ENCODE peak calls at places on chromosome 9, in nine cellular contexts. V, Z, W, A, O, S, P, E and G are unnamed samples.

GRCh38 chr9:113556877-113557593 is 93.5 kb downstream of the RGS3 start:
- DNase-seq in O (no peak), E (no peak), W (peak), A (peak), Z (no peak), V (no peak), S (peak), P (peak), G (no peak)

GRCh38 chr9:125272697-125273096 is 11.1 kb downstream of the GAPVD1 start:
- DNase-seq in Z (no peak), V (no peak), O (no peak), P (no peak), A (no peak), E (no peak), W (no peak), S (peak), G (no peak)

GRCh38 chr9:89796606-89797005 is 191.8 kb downstream of the GADD45G start:
- DNase-seq in P (no peak), O (no peak), Z (no peak), V (no peak), E (no peak), W (no peak), A (peak), S (no peak), G (no peak)

GRCh38 chr9:132541966-132542830 is 40.2 kb upstream of the BARHL1 start:
- DNase-seq in E (no peak), A (no peak), V (no peak), W (no peak), O (no peak), Z (no peak), S (no peak), P (no peak), G (no peak)

GRCh38 chr9:27247756-27248155 is 49.2 kb downstream of the EQTN start:
- DNase-seq in S (peak), P (peak), V (no peak), W (peak), E (peak), O (no peak), A (no peak), Z (no peak), G (peak)

GRCh38 chr9:92970467-92970923 is 23.2 kb downstream of the FGD3 start:
- DNase-seq in P (no peak), O (no peak), A (peak), Z (no peak), V (no peak), E (peak), S (peak), W (peak), G (no peak)

GRCh38 chr9:9912459-9912858 is 700.3 kb downstream of the PTPRD start:
- DNase-seq in S (no peak), W (peak), A (no peak), Z (no peak), P (no peak), V (no peak), O (no peak), E (peak), G (no peak)

GRCh38 chr9:93267681-93268505 is 84.0 kb downstream of the WNK2 start:
- DNase-seq in A (peak), W (no peak), E (no peak), S (no peak), V (peak), Z (no peak), P (no peak), O (no peak), G (no peak)

GRCh38 chr9:89339807-89340206 is 21.5 kb downstream of the SECISBP2 start:
- DNase-seq in P (no peak), W (no peak), O (no peak), Z (no peak), S (no peak), A (no peak), E (no peak), V (no peak), G (no peak)

GRCh38 chr9:81132318-81132717 is 557.0 kb downstream of the TLE1 start:
- DNase-seq in S (peak), W (no peak), P (no peak), E (no peak), A (no peak), O (no peak), V (no peak), Z (no peak), G (no peak)

GRCh38 chr9:78236511-78236950 is 656 bp downstream of the CEP78 start:
- DNase-seq in A (no peak), V (no peak), O (no peak), S (no peak), P (peak), Z (no peak), E (no peak), W (peak), G (no peak)

GRCh38 chr9:13002740-13003139 is 227.9 kb downstream of the LURAP1L start:
- DNase-seq in E (no peak), V (no peak), O (no peak), W (no peak), S (no peak), Z (no peak), P (no peak), A (no peak), G (no peak)

GRCh38 chr9:34171753-34172535 is 6.9 kb upstream of the UBAP1 start:
- DNase-seq in Z (peak), A (peak), V (no peak), P (no peak), W (no peak), S (no peak), O (peak), E (no peak), G (no peak)

GRCh38 chr9:95383845-95384244 is 66.3 kb upstream of the FANCC start:
- DNase-seq in A (no peak), S (peak), O (no peak), W (no peak), E (no peak), Z (no peak), P (peak), V (no peak), G (no peak)

GRCh38 chr9:31745886-31746285 is 638.6 kb upstream of the ACO1 start:
- DNase-seq in E (no peak), V (no peak), O (no peak), W (no peak), Z (no peak), P (no peak), S (no peak), A (no peak), G (no peak)

GRCh38 chr9:25960235-25960634 is 282.0 kb upstream of the TUSC1 start:
- DNase-seq in O (no peak), S (no peak), W (no peak), Z (no peak), V (no peak), P (no peak), E (no peak), A (no peak), G (no peak)

DNA sequence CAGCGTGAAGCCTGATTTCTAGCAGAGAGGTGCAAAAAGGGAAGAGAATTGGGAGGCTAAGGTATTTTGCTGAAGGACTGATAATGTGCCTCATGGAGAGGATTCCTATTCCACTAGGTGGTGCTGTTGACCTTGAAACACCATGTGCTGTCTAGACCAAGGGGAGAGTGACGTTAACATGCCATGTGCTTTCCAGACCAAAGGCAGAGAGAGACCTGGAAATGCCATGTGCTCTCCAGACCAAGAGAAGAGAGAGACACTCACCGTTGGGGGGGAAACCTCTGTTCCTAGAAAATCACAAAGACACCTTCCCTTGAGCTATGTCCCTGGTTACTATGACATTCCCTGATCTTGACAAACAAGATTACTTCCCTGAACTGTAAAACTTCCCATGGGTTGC is 286.0 kb upstream of the TUSC1 start:
- DNase-seq in E (peak), P (peak), A (no peak), O (no peak), Z (peak), S (peak), W (peak), V (no peak), G (no peak)
- TF ChIP-seq CTCF in E (peak), P (peak), A (peak), O (no peak), Z (no peak), S (peak), W (peak), V (peak), G (peak)

DNA sequence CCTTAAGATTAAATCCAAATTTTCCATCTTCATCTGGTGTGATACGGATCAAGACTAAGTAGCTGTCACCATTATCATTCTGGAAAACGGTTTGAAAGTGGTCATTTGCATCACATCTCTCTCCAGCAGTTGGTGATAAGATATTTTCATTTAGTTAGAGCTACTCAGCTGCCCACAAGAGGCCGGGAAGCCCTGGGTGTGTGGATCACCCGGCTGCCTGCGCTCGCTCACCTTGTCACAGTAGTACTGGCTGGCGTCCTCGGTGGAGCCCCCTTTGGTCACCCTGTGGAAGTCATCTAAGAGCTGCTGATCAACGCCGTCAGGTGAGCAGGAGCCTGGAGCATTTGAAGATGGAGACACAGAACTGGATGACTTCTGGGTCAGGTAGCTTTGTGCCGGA is 88.1 kb downstream of the PTPN3 start:
- DNase-seq in W (no peak), P (peak), Z (no peak), V (no peak), A (no peak), E (no peak), S (no peak), O (no peak), G (peak)
- TF ChIP-seq CTCF in W (no peak), P (no peak), Z (no peak), V (no peak), A (no peak), E (no peak), S (no peak), O (no peak), G (peak)

DNA sequence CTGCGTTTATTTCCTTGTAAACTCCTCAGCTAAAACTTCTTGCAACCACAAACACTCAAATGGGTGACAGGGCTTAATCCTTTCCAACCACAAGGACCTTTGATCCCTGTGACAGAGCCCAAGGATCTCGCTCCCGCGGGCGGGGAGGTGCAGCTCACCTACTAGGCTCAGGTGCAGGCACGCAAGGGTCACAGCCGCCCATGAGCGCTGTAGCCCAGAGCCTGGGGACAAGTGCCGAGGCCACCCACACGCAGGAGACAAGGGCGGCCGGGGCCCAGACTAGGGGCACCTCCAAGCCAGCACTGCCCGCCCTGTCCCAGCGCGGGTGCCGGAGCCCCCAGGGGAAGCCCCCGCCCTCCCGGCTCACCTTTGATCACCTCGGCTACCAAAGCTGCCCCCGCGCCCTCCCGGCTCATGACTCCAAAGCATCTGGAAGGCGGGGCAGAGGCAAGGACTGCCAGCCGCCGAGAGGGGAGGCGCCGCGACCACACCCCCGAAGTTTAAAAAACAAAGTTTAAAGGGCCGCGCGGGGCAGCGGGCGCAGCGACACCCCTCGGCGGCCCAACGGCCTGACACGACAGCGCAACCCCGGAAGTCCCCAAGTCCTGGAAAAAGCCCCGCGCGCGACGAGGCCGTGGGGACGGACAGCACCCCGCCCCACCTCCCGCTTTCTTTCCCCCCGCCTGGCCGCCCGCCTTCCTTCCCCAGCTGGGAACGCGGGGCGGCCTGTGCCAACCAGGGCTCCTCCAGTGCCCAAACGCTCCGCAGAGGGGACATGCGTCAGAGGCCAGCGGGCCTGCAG is 53.0 kb downstream of the CDC14B start:
- DNase-seq in V (peak), W (peak), O (peak), E (peak), P (peak), Z (peak), S (no peak), A (peak), G (peak)
- TF ChIP-seq CTCF in V (peak), W (peak), O (peak), E (peak), P (peak), Z (peak), S (peak), A (peak), G (peak)

GRCh38 chr9:137632432-137633161 is 13.8 kb downstream of the EHMT1 start:
- DNase-seq in S (peak), W (peak), V (no peak), Z (no peak), O (no peak), A (no peak), P (no peak), E (no peak), G (no peak)
- TF ChIP-seq CTCF in S (no peak), W (no peak), V (no peak), Z (no peak), O (no peak), A (no peak), P (no peak), E (no peak), G (no peak)

GRCh38 chr9:100600511-100601079 is 22.7 kb downstream of the CAVIN4 start:
- DNase-seq in S (no peak), Z (no peak), W (no peak), O (no peak), V (no peak), P (no peak), A (no peak), E (no peak), G (no peak)

GRCh38 chr9:100598641-100599145 is 20.8 kb downstream of the CAVIN4 start:
- DNase-seq in A (peak), E (peak), Z (peak), P (peak), O (peak), W (peak), V (peak), S (peak), G (peak)

GRCh38 chr9:100597236-100597635 is 19.4 kb downstream of the CAVIN4 start:
- DNase-seq in W (no peak), E (no peak), S (no peak), O (no peak), A (no peak), V (no peak), Z (no peak), P (no peak), G (no peak)

GRCh38 chr9:100601216-100601615 is 23.3 kb downstream of the CAVIN4 start:
- DNase-seq in P (peak), W (peak), E (peak), O (peak), Z (no peak), V (no peak), A (no peak), S (peak), G (peak)

DNA sequence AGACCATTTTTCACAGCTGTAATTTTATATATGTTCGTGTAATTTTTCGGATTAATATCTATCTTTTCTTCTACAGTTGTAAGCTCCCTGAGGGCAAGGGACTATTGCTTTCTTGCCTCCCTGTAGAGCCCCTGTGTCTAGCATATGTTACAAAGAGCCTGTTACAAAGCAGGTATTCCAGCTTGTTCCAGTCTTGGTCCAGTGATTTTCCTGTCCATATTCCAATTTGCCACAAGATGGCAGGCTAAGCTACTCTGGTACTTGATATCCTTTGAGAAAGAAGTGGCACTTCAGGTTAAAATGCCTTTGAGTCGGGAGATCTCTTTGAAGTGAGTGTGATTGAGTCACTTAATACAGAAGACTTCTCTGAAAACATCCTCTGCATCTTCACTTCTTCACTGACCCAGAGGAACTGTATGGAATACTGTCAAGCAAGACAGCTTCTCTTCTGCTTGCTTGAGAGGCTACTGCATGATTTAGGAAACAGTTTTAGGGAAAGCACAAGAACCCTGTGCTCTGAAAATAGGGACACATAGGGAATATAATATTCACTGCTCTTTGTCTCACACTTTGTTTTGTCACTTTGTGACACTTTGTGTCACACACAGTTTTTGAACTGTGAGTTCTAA is 24.5 kb downstream of the CAVIN4 start:
- DNase-seq in W (peak), S (peak), V (no peak), Z (no peak), E (peak), O (no peak), A (no peak), P (peak), G (peak)
- TF ChIP-seq CTCF in W (peak), S (peak), V (peak), Z (no peak), E (no peak), O (no peak), A (peak), P (peak), G (peak)

DNA sequence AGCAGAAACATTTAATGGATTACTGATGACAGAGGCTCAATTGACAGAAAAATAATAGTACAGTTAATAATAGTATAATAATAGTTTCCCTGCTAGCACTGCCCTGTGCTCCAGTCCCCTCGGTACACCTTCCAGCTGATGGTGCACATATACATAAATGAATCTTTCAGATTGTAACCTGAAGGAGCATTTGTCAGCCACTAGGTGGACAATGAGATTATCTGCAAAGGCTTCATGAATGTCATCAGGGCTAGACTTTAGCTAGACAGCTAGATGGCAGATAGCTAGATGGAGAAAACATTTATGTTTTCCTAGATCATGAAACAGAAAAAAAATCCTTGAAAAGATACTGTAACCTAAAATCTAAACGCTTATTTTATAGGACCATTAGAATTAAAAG is 304.4 kb upstream of the SMC2 start:
- DNase-seq in P (peak), V (no peak), W (peak), A (no peak), Z (no peak), S (no peak), O (no peak), E (peak), G (no peak)
- TF ChIP-seq CTCF in P (no peak), V (peak), W (peak), A (no peak), Z (no peak), S (no peak), O (no peak), E (peak), G (peak)

DNA sequence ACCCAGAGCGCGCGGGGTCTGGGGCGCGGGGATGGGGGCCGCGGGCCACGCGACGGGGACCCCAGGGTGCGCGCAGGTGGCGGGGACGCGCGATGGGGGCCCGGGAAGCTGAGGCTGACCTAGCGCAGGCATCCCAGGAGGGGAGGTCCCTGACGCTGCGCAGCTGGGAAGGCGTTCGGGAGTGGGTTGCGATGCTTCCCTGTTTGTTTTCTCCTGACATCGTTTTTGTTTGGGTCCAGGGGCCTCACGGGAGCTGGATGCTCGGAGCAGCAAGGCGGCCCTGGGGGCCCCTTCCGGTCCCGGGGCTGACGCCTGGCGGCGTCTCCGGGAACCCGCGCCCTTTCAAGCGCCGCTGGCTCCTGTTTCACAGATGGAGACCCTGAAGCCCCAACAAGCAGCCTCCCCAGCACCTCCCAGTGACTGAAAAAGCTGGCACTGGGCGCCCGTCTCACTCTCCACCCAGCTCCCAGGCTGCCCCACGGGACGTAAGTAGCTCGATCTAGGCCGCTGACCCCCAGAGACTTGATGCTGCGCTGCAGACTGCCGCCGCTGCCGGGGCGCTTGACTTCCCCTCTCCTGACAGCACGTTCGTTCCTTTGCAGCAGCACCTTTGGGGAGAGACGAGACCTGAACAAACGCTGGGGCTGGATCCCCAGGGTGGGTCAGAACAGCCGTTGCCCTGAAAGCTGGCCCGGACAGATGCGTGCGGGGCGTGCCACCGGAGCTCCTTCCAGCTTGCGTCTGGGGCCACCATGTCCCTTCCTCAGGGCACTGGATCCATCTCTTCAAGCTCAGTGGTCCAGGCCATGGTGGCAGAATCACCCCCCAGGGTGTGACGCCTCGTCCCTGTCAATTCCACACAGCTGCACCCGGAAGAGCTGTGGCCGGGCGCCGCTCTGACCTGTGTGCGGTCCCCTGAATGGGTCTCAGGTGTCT is 593 bp downstream of the BRD3OS start:
- DNase-seq in S (peak), O (peak), V (peak), Z (peak), A (peak), E (no peak), P (peak), W (peak), G (peak)
- TF ChIP-seq CTCF in S (peak), O (peak), V (no peak), Z (no peak), A (no peak), E (no peak), P (no peak), W (peak), G (peak)

GRCh38 chr9:38133595-38133994 is 64.6 kb upstream of the SHB start:
- DNase-seq in E (no peak), Z (no peak), P (no peak), V (no peak), O (no peak), S (no peak), W (no peak), A (no peak), G (no peak)
- TF ChIP-seq CTCF in E (no peak), Z (no peak), P (no peak), V (no peak), O (no peak), S (peak), W (no peak), A (no peak), G (peak)

DNA sequence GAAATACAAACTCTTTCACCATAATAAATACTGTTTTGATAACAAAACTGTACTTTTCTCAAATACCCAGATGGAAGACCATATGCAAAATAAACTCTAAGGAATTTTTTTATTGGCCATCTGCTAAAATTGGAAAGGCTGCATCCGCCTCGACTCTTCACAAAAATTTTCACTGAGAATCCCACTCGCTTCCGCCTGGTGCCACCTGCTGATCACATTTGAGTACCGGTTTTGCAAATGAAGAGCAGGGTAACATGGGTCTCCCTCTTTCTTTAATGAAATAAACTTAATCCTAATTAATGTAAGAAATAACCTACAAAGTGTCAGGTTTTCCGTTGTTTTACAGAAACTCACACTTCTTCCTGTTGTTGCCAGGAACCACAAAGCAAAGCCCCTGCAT is 76.3 kb downstream of the TTLL11 start:
- DNase-seq in W (no peak), Z (no peak), S (no peak), O (no peak), P (no peak), V (no peak), A (no peak), E (peak), G (peak)
- TF ChIP-seq CTCF in W (peak), Z (no peak), S (peak), O (no peak), P (peak), V (peak), A (no peak), E (no peak), G (peak)